ENCODE peak calls at places on chromosomes 4 and X, in nine cellular contexts. S is Panc1, U is prostate gland, Z is choroid plexus epithelial cell, Y is suprapubic skin, F is GM20000, E is bronchial epithelial cell, T is heart left ventricle, M is AG09319. X is an unnamed sample.

GRCh38 chr4:26762650-26763049 is 98.0 kb upstream of the STIM2 start:
- DNase-seq in M (no peak), F (no peak), U (no peak), T (no peak), Z (peak; percentile 45), Y (no peak), S (no peak), E (peak; percentile 53), X (no peak)

GRCh38 chr4:150323551-150324325 is 245.5 kb downstream of the DCLK2 start:
- DNase-seq in U (no peak), M (no peak), E (no peak), F (no peak), Y (no peak), S (no peak), Z (no peak), T (peak; percentile 24), X (no peak)

GRCh38 chr4:115537387-115537786 is 424.0 kb upstream of the NDST4 start:
- DNase-seq in M (no peak), Y (no peak), F (no peak), S (no peak), T (no peak), U (no peak), E (peak; percentile 33), Z (peak; percentile 41), X (no peak)

GRCh38 chr4:10461850-10462400 is 4.7 kb upstream of the ZNF518B start:
- DNase-seq in U (no peak), F (no peak), T (no peak), E (no peak), M (no peak), Z (no peak), Y (no peak), S (no peak), X (no peak)

GRCh38 chrX:132209527-132209926 is 9.7 kb downstream of the RAP2C start:
- DNase-seq in Z (peak; percentile 74), S (no peak), M (no peak), Y (no peak), F (no peak), U (no peak), E (peak; percentile 37), T (no peak), X (no peak)

GRCh38 chr4:83267121-83267834 is 17.3 kb downstream of the COQ2 start:
- DNase-seq in T (no peak), F (no peak), Y (no peak), E (peak; percentile 59), U (no peak), M (no peak), Z (peak; percentile 97), S (no peak), X (no peak)

GRCh38 chr4:134490863-134491262 is 289.3 kb upstream of the PABPC4L start:
- DNase-seq in M (no peak), U (no peak), Y (no peak), Z (no peak), S (no peak), E (no peak), T (no peak), F (no peak), X (no peak)

GRCh38 chrX:19091596-19091995 is 30.7 kb downstream of the ADGRG2 start:
- DNase-seq in F (no peak), U (no peak), M (no peak), E (no peak), Y (no peak), Z (no peak), S (no peak), T (no peak), X (no peak)

GRCh38 chr4:186554890-186555827 is at the start of gene MTNR1A:
- DNase-seq in T (no peak), F (no peak), U (no peak), S (no peak), Y (no peak), Z (peak; percentile 13), E (no peak), M (no peak), X (peak; percentile 51)

GRCh38 chr4:175671491-175671934 is 140.6 kb downstream of the GPM6A start:
- DNase-seq in Z (peak; percentile 5), U (no peak), E (no peak), S (no peak), F (no peak), T (no peak), Y (no peak), M (no peak), X (no peak)

GRCh38 chrX:119605739-119606507 is at the start of gene NKRF:
- DNase-seq in M (no peak), U (peak; percentile 87), E (peak; percentile 2), F (peak; percentile 87), T (peak; percentile 95), S (no peak), Y (peak; percentile 93), Z (peak; percentile 93), X (peak; percentile 73)

GRCh38 chr4:87392183-87392582 is 1.2 kb upstream of the HSD17B11 start:
- DNase-seq in E (no peak), Y (no peak), F (no peak), Z (no peak), M (no peak), T (no peak), S (no peak), U (no peak), X (no peak)

GRCh38 chr4:89397464-89397863 is 89.9 kb upstream of the GPRIN3 start:
- DNase-seq in M (no peak), T (no peak), U (no peak), E (peak; percentile 2), Z (no peak), S (no peak), F (no peak), Y (no peak), X (no peak)

GRCh38 chr4:77817304-77818076 is 1.7 kb downstream of the CNOT6L start:
- DNase-seq in M (no peak), F (peak; percentile 16), Z (peak; percentile 22), T (no peak), Y (no peak), E (peak; percentile 41), U (no peak), S (no peak), X (no peak)

GRCh38 chr4:40307627-40308497 is 27.3 kb upstream of the CHRNA9 start:
- DNase-seq in Y (no peak), F (peak; percentile 31), S (no peak), U (no peak), M (no peak), T (peak; percentile 65), Z (no peak), E (no peak), X (no peak)

GRCh38 chrX:107787827-107788226 is 10.3 kb downstream of the NCBP2L start:
- DNase-seq in F (no peak), M (no peak), Z (no peak), S (no peak), U (no peak), T (no peak), E (no peak), Y (no peak), X (no peak)

GRCh38 chr4:76589402-76589801 is 154.4 kb downstream of the SHROOM3 start:
- DNase-seq in Z (peak; percentile 65), E (no peak), T (no peak), U (no peak), M (peak; percentile 55), F (no peak), Y (no peak), S (no peak), X (no peak)

GRCh38 chr4:142485452-142485851 is 360.6 kb downstream of the INPP4B start:
- DNase-seq in Y (no peak), E (no peak), S (no peak), T (no peak), M (no peak), F (no peak), Z (no peak), U (no peak), X (no peak)

GRCh38 chrX:151082077-151082948 is 94.1 kb upstream of the GPR50 start:
- DNase-seq in F (peak; percentile 56), E (peak; percentile 17), Y (peak; percentile 63), T (peak; percentile 76), S (peak; percentile 35), Z (peak; percentile 48), M (no peak), U (peak; percentile 14), X (peak; percentile 62)

GRCh38 chrX:133939655-133940054 is 45.7 kb downstream of the GPC3 start:
- DNase-seq in M (no peak), T (no peak), Z (no peak), Y (no peak), U (no peak), E (no peak), F (no peak), S (no peak), X (no peak)

GRCh38 chr4:142236268-142236667 is 599.9 kb downstream of the IL15 start:
- DNase-seq in S (no peak), T (no peak), U (no peak), E (peak; percentile 89), Y (no peak), F (no peak), Z (peak; percentile 14), M (no peak), X (no peak)

GRCh38 chrX:34130501-34130900 is 1.6 kb downstream of the FAM47A start:
- DNase-seq in Z (no peak), F (no peak), T (no peak), M (no peak), E (no peak), Y (no peak), S (no peak), U (no peak), X (no peak)

GRCh38 chr4:39526810-39527295 is 386 bp downstream of the UGDH start:
- DNase-seq in T (no peak), U (no peak), E (no peak), Z (peak; percentile 29), Y (no peak), S (no peak), F (no peak), M (no peak), X (no peak)

GRCh38 chrX:24965400-24965799 is 50.4 kb downstream of the ARX start:
- DNase-seq in F (no peak), M (no peak), Y (no peak), E (no peak), U (no peak), Z (no peak), T (no peak), S (no peak), X (no peak)
- TF ChIP-seq CTCF in F (no peak), M (no peak), Y (no peak), E (no peak), U (no peak), Z (no peak), T (no peak), S (no peak), X (no peak)

GRCh38 chr4:85756938-85757337 is 282.0 kb downstream of the ARHGAP24 start:
- DNase-seq in U (no peak), Y (no peak), F (peak; percentile 8), E (peak; percentile 40), Z (peak; percentile 75), T (no peak), S (no peak), M (no peak), X (no peak)
- TF ChIP-seq CTCF in U (peak; percentile 24), Y (no peak), F (peak; percentile 33), E (peak; percentile 30), Z (peak; percentile 57), T (peak; percentile 34), S (peak; percentile 63), M (peak; percentile 58), X (peak; percentile 43)

GRCh38 chrX:53047228-53047627 is 1.4 kb upstream of the GPR173 start:
- DNase-seq in Y (no peak), E (no peak), Z (no peak), S (no peak), F (no peak), U (no peak), T (no peak), M (no peak), X (no peak)
- TF ChIP-seq CTCF in Y (no peak), E (no peak), Z (peak; percentile 47), S (peak; percentile 54), F (no peak), U (no peak), T (no peak), M (peak; percentile 31), X (peak; percentile 32)

GRCh38 chr4:184250795-184251679 is 33.4 kb upstream of the ENPP6 start:
- DNase-seq in F (peak; percentile 79), T (no peak), Y (no peak), Z (peak; percentile 77), S (no peak), M (peak; percentile 16), E (peak; percentile 58), U (no peak), X (no peak)
- TF ChIP-seq CTCF in F (peak; percentile 39), T (peak; percentile 47), Y (no peak), Z (peak; percentile 60), S (peak; percentile 77), M (peak; percentile 50), E (peak; percentile 40), U (peak; percentile 35), X (peak; percentile 66)

X was measured in progenitor cell of endocrine pancreas.